ENCODE peak calls at places on chromosomes 6 and 20, in five cellular contexts. M is SJSA1, H is epithelial cell of esophagus, T is HCT116, N is lung. G is an unnamed sample.

GRCh38 chr6:44580901-44581300 is 193.4 kb downstream of the CDC5L start:
- DNase-seq in M (peak), H (no peak), T (no peak), N (no peak), G (no peak)

GRCh38 chr20:46751856-46752255 is 42.4 kb downstream of the SLC2A10 start:
- DNase-seq in M (no peak), H (no peak), T (no peak), N (no peak), G (no peak)

GRCh38 chr6:148550569-148550968 is 196.3 kb upstream of the UST start:
- DNase-seq in M (no peak), H (no peak), T (no peak), N (no peak), G (no peak)

GRCh38 chr20:45157977-45158376 is 16.7 kb upstream of the PI3 start:
- DNase-seq in M (no peak), H (peak), T (peak), N (no peak), G (no peak)

GRCh38 chr20:60362531-60362930 is 404.3 kb downstream of the CDH26 start:
- DNase-seq in M (no peak), H (no peak), T (no peak), N (no peak), G (no peak)

GRCh38 chr6:12717356-12717755 is 789 bp downstream of the PHACTR1 start:
- DNase-seq in M (no peak), H (peak), T (no peak), N (no peak), G (no peak)

GRCh38 chr6:145415616-145416015 is 319.7 kb downstream of the EPM2A start:
- DNase-seq in M (no peak), H (no peak), T (no peak), N (no peak), G (no peak)

GRCh38 chr6:30047220-30047619 is 13.8 kb upstream of the POLR1H start:
- DNase-seq in M (no peak), H (no peak), T (no peak), N (no peak), G (no peak)

GRCh38 chr6:149467265-149467664 is 17.5 kb downstream of the ZC3H12D start:
- DNase-seq in M (no peak), H (no peak), T (no peak), N (no peak), G (no peak)

GRCh38 chr20:48058611-48059559 is 273.6 kb upstream of the SULF2 start:
- DNase-seq in M (no peak), H (no peak), T (no peak), N (no peak), G (no peak)

GRCh38 chr6:2434116-2434515 is 188.7 kb upstream of the GMDS start:
- DNase-seq in M (no peak), H (peak), T (peak), N (no peak), G (no peak)

GRCh38 chr20:56004611-56005388 is 519 bp downstream of the CBLN4 start:
- DNase-seq in M (no peak), H (no peak), T (no peak), N (no peak), G (no peak)

GRCh38 chr6:31837612-31838553 is 10.3 kb downstream of the HSPA1B start:
- DNase-seq in M (no peak), H (no peak), T (no peak), N (no peak), G (no peak)

GRCh38 chr20:43988867-43989266 is 74.2 kb downstream of the TOX2 start:
- DNase-seq in M (no peak), H (no peak), T (no peak), N (no peak), G (no peak)

GRCh38 chr6:133546098-133546497 is 304.9 kb downstream of the EYA4 start:
- DNase-seq in M (no peak), H (no peak), T (no peak), N (no peak), G (no peak)

GRCh38 chr6:142051404-142051803 is 81.3 kb upstream of the GJE1 start:
- DNase-seq in M (no peak), H (no peak), T (no peak), N (no peak), G (no peak)

GRCh38 chr6:18609715-18610114 is 222.6 kb downstream of the RNF144B start:
- DNase-seq in M (no peak), H (peak), T (no peak), N (no peak), G (no peak)

GRCh38 chr6:129776542-129776941 is 66.6 kb upstream of the ARHGAP18 start:
- DNase-seq in M (no peak), H (peak), T (no peak), N (no peak), G (no peak)

GRCh38 chr6:27059621-27060425 is 187.7 kb upstream of the PRSS16 start:
- DNase-seq in M (no peak), H (no peak), T (no peak), N (no peak), G (no peak)

GRCh38 chr20:31837896-31838397 is 7.5 kb downstream of the FOXS1 start:
- DNase-seq in M (peak), H (no peak), T (no peak), N (no peak), G (no peak)

GRCh38 chr6:137362878-137363804 is 131.1 kb downstream of the OLIG3 start:
- DNase-seq in M (no peak), H (no peak), T (no peak), N (no peak), G (no peak)

GRCh38 chr6:35522660-35523658 is 10.3 kb upstream of the TULP1 start:
- DNase-seq in M (peak), H (peak), T (peak), N (peak), G (peak)
- H3K4me3 ChIP-seq in M (no peak), H (no peak), T (no peak), N (no peak), G (peak)

DNA sequence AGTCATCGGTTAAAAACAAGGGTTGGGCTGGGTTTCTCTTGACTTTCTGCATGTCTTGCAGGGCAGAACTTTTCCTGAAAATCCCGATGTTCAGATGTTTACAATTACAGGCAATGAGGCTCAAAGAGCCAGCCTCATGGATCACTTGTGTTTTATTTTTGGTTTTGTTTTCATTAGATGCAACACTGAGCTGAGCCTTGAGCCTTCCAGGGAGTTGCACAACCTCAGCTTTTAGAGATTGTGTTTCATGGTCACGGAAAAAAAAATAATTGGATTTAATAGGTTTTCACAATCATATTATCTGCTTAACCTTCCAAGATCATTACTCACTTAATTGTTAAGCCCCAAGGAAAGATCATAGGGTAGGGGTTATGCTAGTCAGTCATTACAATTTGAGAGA is 288.1 kb upstream of the PRDM1 start:
- DNase-seq in M (no peak), H (no peak), T (no peak), N (no peak), G (no peak)
- H3K4me3 ChIP-seq in M (no peak), H (no peak), T (no peak), N (no peak), G (no peak)

DNA sequence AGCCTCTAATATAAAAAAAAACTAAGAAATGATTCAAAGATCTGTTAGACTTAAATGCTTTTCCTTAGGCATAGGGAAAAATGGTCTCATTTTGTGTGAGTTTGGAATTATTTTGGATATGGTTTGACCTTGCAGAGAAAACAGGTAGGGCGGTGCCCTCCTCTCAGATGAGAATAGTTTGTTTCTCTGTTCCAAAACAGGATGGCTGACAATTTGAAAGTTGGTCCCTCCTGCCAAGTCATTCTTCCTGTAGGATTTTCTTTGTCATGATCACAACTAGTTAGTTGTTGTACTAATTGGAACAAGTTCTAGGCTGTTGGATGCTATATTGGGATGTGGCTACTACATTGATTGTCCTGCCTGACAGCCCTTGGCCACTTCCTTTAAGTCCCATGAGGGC is 108.6 kb downstream of the BCKDHB start:
- DNase-seq in M (no peak), H (no peak), T (no peak), N (no peak), G (no peak)
- H3K4me3 ChIP-seq in M (no peak), H (no peak), T (no peak), N (no peak), G (no peak)

GRCh38 chr6:112362827-112363565 is 15.9 kb downstream of the RFPL4B start:
- DNase-seq in M (no peak), H (peak), T (no peak), N (no peak), G (no peak)
- H3K4me3 ChIP-seq in M (no peak), H (no peak), T (no peak), N (no peak), G (no peak)

GRCh38 chr20:57400262-57400701 is 9.1 kb downstream of the RBM38 start:
- DNase-seq in M (no peak), H (no peak), T (no peak), N (no peak), G (no peak)
- H3K4me3 ChIP-seq in M (no peak), H (no peak), T (no peak), N (no peak), G (no peak)

GRCh38 chr20:11918280-11918952 is 723 bp downstream of the BTBD3 start:
- DNase-seq in M (no peak), H (no peak), T (no peak), N (no peak), G (no peak)

GRCh38 chr20:11919571-11919970 is 1.9 kb downstream of the BTBD3 start:
- DNase-seq in M (no peak), H (no peak), T (no peak), N (no peak), G (no peak)

GRCh38 chr20:11919046-11919445 is 1.4 kb downstream of the BTBD3 start:
- DNase-seq in M (no peak), H (no peak), T (no peak), N (no peak), G (no peak)

GRCh38 chr20:11921326-11921725 is 3.6 kb downstream of the BTBD3 start:
- DNase-seq in M (no peak), H (peak), T (no peak), N (no peak), G (no peak)

GRCh38 chr20:11920083-11920482 is 2.4 kb downstream of the BTBD3 start:
- DNase-seq in M (no peak), H (no peak), T (no peak), N (no peak), G (no peak)
- H3K4me3 ChIP-seq in M (no peak), H (no peak), T (no peak), N (no peak), G (no peak)